ENCODE peak calls at places on chromosome 2, in six cellular contexts. M is NCI-H1092, N is NCI-H774, A is fibroblast of the conjunctiva, X is NCI-H2081 treated with DMSO at 0.1 percent for 48 hours, R is glutamatergic neuron. L is an unnamed sample.

GRCh38 chr2:221402072-221402471 is 170.0 kb downstream of the EPHA4 start:
- DNase-seq in M (no peak), N (no peak), A (peak), X (no peak), R (no peak), L (no peak)

GRCh38 chr2:1518891-1519530 is 105.7 kb downstream of the TPO start:
- DNase-seq in M (no peak), N (no peak), A (no peak), X (no peak), R (no peak), L (no peak)

GRCh38 chr2:33476100-33476792 is at the start of gene RASGRP3:
- DNase-seq in M (no peak), N (peak), A (peak), X (no peak), R (peak), L (peak)

GRCh38 chr2:11713815-11714214 is 32.6 kb upstream of the LPIN1 start:
- DNase-seq in M (no peak), N (no peak), A (no peak), X (no peak), R (no peak), L (no peak)

GRCh38 chr2:25617948-25618646 is 55.3 kb downstream of the DTNB start:
- DNase-seq in M (no peak), N (no peak), A (peak), X (no peak), R (no peak), L (no peak)

GRCh38 chr2:55842009-55842408 is 81.6 kb downstream of the EFEMP1 start:
- DNase-seq in M (no peak), N (no peak), A (no peak), X (no peak), R (no peak), L (no peak)

GRCh38 chr2:165361511-165361910 is 108.0 kb upstream of the CSRNP3 start:
- DNase-seq in M (no peak), N (no peak), A (no peak), X (no peak), R (no peak), L (no peak)

GRCh38 chr2:190270298-190270697 is 49.3 kb downstream of the HIBCH start:
- DNase-seq in M (no peak), N (peak), A (no peak), X (no peak), R (no peak), L (no peak)

GRCh38 chr2:86518498-86518897 is 44.7 kb downstream of the CHMP3 start:
- DNase-seq in M (no peak), N (no peak), A (no peak), X (no peak), R (no peak), L (no peak)

GRCh38 chr2:24652265-24653232 is 140.6 kb downstream of the PTRHD1 start:
- DNase-seq in M (no peak), N (peak), A (no peak), X (no peak), R (no peak), L (peak)

GRCh38 chr2:137435176-137435575 is 529.1 kb upstream of the HNMT start:
- DNase-seq in M (no peak), N (no peak), A (peak), X (no peak), R (no peak), L (no peak)

GRCh38 chr2:10497797-10498251 is 49.7 kb upstream of the ODC1 start:
- DNase-seq in M (no peak), N (peak), A (peak), X (no peak), R (no peak), L (no peak)

GRCh38 chr2:145123606-145124005 is 603.7 kb upstream of the ZEB2 start:
- DNase-seq in M (no peak), N (no peak), A (no peak), X (no peak), R (no peak), L (no peak)

GRCh38 chr2:231611273-231612198 is 18.9 kb downstream of the TEX44 start:
- DNase-seq in M (no peak), N (no peak), A (no peak), X (no peak), R (peak), L (no peak)

GRCh38 chr2:105114551-105114950 is 76.7 kb downstream of the MRPS9 start:
- DNase-seq in M (peak), N (peak), A (peak), X (no peak), R (no peak), L (peak)

GRCh38 chr2:198042189-198042588 is 237.8 kb downstream of the PLCL1 start:
- DNase-seq in M (no peak), N (no peak), A (no peak), X (no peak), R (no peak), L (no peak)

GRCh38 chr2:177285892-177286715 is 21.6 kb upstream of the NFE2L2 start:
- DNase-seq in M (no peak), N (no peak), A (no peak), X (no peak), R (no peak), L (no peak)

GRCh38 chr2:29113891-29114321 is 1.3 kb upstream of the CLIP4 start:
- DNase-seq in M (no peak), N (peak), A (peak), X (no peak), R (no peak), L (no peak)

GRCh38 chr2:223887127-223887526 is 49.7 kb upstream of the AP1S3 start:
- DNase-seq in M (no peak), N (no peak), A (peak), X (no peak), R (no peak), L (no peak)

GRCh38 chr2:74053959-74054715 is 69.4 kb downstream of the TET3 start:
- DNase-seq in M (no peak), N (no peak), A (no peak), X (no peak), R (no peak), L (no peak)

L was measured in germinal center.